ENCODE peak calls at places on chromosomes 16 and 17, in five cellular contexts. A is A549, B is lower leg skin, T is AG09319, Q is lung. Y is an unnamed sample.
A peak's percentile ranks its signal among the peaks of the same experiment; 100 is the strongest.

GRCh38 chr17:58229881-58230280 is 8.5 kb upstream of the LPO start:
- DNase-seq in Q (no peak), B (no peak), A (no peak), T (no peak), Y (no peak)

GRCh38 chr17:10149573-10150399 is 48.6 kb downstream of the GAS7 start:
- DNase-seq in T (peak; percentile 29), A (no peak), Q (no peak), B (no peak), Y (no peak)

GRCh38 chr17:66602659-66603363 is 232.1 kb upstream of the CACNG5 start:
- DNase-seq in B (no peak), T (no peak), A (no peak), Q (no peak), Y (peak; percentile 60)

GRCh38 chr17:30961213-30962188 is 9.3 kb upstream of the RNF135 start:
- DNase-seq in T (no peak), A (no peak), Q (no peak), B (no peak), Y (no peak)

GRCh38 chr17:17151541-17151940 is 54.6 kb downstream of the PLD6 start:
- DNase-seq in Q (no peak), T (no peak), B (no peak), A (peak; percentile 51), Y (no peak)

GRCh38 chr17:58918879-58919278 is 163.2 kb downstream of the PPM1E start:
- DNase-seq in B (no peak), T (no peak), Q (no peak), A (no peak), Y (no peak)

GRCh38 chr17:9217151-9218067 is 196.1 kb downstream of the NTN1 start:
- DNase-seq in A (no peak), B (no peak), Q (no peak), T (peak; percentile 60), Y (no peak)

GRCh38 chr17:4120332-4120731 is 22.5 kb downstream of the ZZEF1 start:
- DNase-seq in A (no peak), Q (no peak), T (no peak), B (no peak), Y (no peak)

GRCh38 chr17:28317965-28318758 is 838 bp upstream of the TMEM97 start:
- DNase-seq in T (no peak), A (no peak), Q (no peak), B (no peak), Y (no peak)

GRCh38 chr17:75684924-75685323 is 17.8 kb downstream of the SAP30BP start:
- DNase-seq in T (no peak), B (peak; percentile 77), Q (no peak), A (no peak), Y (no peak)

GRCh38 chr17:47643116-47643515 is 6.6 kb upstream of the KPNB1 start:
- DNase-seq in T (no peak), A (no peak), Q (no peak), B (no peak), Y (no peak)

GRCh38 chr16:48405907-48406306 is 20.7 kb upstream of the SIAH1 start:
- DNase-seq in A (no peak), T (no peak), Q (no peak), B (no peak), Y (no peak)

GRCh38 chr17:31052187-31052889 is 42.4 kb upstream of the NF1 start:
- DNase-seq in Q (peak; percentile 38), B (peak; percentile 79), A (no peak), T (peak; percentile 86), Y (peak; percentile 87)

GRCh38 chr17:62968445-62968923 is 2.4 kb downstream of the TANC2 start:
- DNase-seq in A (peak; percentile 98), B (peak; percentile 49), T (peak; percentile 83), Q (peak; percentile 57), Y (no peak)

GRCh38 chr17:7589891-7590611 is at the start of gene SOX15:
- DNase-seq in Q (no peak), B (no peak), A (no peak), T (no peak), Y (no peak)

GRCh38 chr17:80792373-80792781 is 199.3 kb upstream of the CHMP6 start:
- DNase-seq in A (peak; percentile 25), B (no peak), T (no peak), Q (no peak), Y (no peak)

GRCh38 chr17:16286009-16286946 is 67.0 kb downstream of the CENPV start:
- DNase-seq in A (peak; percentile 99), Q (peak; percentile 88), T (peak; percentile 86), B (peak; percentile 79), Y (no peak)

GRCh38 chr17:75277664-75278071 is 6.6 kb upstream of the MIF4GD start:
- DNase-seq in Q (no peak), A (no peak), T (peak; percentile 69), B (no peak), Y (no peak)

GRCh38 chr16:63928421-63928820 is 1193.4 kb downstream of the CDH11 start:
- DNase-seq in B (no peak), A (no peak), Q (no peak), T (no peak), Y (no peak)

GRCh38 chr17:76174072-76174471 is 33.0 kb upstream of the FOXJ1 start:
- DNase-seq in Q (no peak), B (no peak), T (no peak), A (no peak), Y (no peak)

GRCh38 chr17:81340606-81341346 is 45.7 kb upstream of the SLC38A10 start:
- DNase-seq in T (no peak), B (no peak), Q (no peak), A (no peak), Y (no peak)

GRCh38 chr16:6913535-6913934 is 419.1 kb upstream of the RBFOX1 start:
- DNase-seq in T (no peak), B (no peak), Q (no peak), A (no peak), Y (no peak)

GRCh38 chr17:39939588-39940419 is 12.3 kb downstream of the LRRC3C start:
- DNase-seq in B (no peak), Q (no peak), T (no peak), A (peak; percentile 66), Y (no peak)

GRCh38 chr17:77449908-77450741 is 309.4 kb downstream of the SEC14L1 start:
- DNase-seq in A (peak; percentile 56), Q (no peak), T (no peak), B (peak; percentile 64), Y (no peak)

GRCh38 chr17:77141846-77142449 is 1.2 kb downstream of the SEC14L1 start:
- DNase-seq in A (no peak), Q (no peak), T (no peak), B (no peak), Y (no peak)

GRCh38 chr16:87233928-87234327 is 83.3 kb downstream of the C16orf95 start:
- DNase-seq in A (no peak), Q (no peak), B (no peak), T (no peak), Y (no peak)

GRCh38 chr17:81322271-81323082 is 27.4 kb upstream of the SLC38A10 start:
- DNase-seq in B (no peak), A (peak; percentile 89), T (no peak), Q (no peak), Y (no peak)

GRCh38 chr17:76136276-76137025 is 4.6 kb downstream of the FOXJ1 start:
- DNase-seq in B (no peak), T (no peak), A (no peak), Q (no peak), Y (no peak)

GRCh38 chr16:15857779-15858560 is 1.1 kb upstream of the MYH11 start:
- DNase-seq in A (peak; percentile 38), B (no peak), T (no peak), Q (no peak), Y (peak; percentile 85)

GRCh38 chr16:642189-643049 is 791 bp downstream of the MCRIP2 start:
- DNase-seq in A (no peak), B (no peak), Q (peak; percentile 72), T (no peak), Y (no peak)

GRCh38 chr17:81366648-81367047 is 28.6 kb upstream of the BAHCC1 start:
- DNase-seq in B (no peak), T (no peak), A (no peak), Q (no peak), Y (no peak)

GRCh38 chr17:42107124-42107523 is 5.4 kb downstream of the DHX58 start:
- DNase-seq in B (no peak), Q (no peak), A (no peak), T (no peak), Y (no peak)

GRCh38 chr17:6427284-6427781 is 7.6 kb downstream of the AIPL1 start:
- DNase-seq in T (no peak), B (no peak), Q (no peak), A (no peak), Y (no peak)
- TF ChIP-seq CTCF in T (no peak), B (no peak), Q (no peak), A (peak; percentile 39), Y (peak; percentile 16)

GRCh38 chr17:2174471-2175293 is 119.8 kb downstream of the HIC1 start:
- DNase-seq in T (peak; percentile 92), B (no peak), A (no peak), Q (peak; percentile 55), Y (peak; percentile 87)
- TF ChIP-seq CTCF in T (no peak), B (no peak), A (no peak), Q (no peak), Y (no peak)

DNA sequence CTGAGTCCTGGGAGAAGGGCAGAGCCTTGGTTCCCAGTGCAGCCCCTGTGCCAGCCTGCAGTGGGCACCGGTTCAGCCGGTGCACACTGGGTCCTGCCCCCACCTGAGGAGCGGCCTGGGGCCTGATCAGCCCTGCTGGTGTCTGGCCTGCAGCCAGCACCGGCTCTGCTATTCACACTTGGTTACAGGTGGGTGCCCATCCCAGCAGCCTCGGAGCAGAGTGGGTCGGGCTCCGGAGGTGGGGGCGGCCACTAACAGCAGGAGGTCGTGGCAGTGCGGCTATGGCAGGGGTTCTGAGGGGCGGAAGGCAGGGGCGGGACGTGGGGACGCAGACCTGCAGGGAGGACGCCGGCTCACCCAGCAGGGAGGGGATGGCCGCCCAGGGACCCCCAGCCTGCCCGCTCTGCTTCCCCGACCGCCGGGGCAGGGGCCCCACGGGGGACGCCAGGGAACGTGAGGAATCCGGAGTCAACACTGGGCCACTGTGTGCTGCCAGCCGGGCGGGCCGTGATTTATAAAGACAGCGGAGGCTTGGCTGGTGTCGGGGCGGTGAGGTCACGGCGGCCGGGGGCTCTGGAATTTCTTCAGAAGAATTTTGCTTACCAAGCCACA is 20.3 kb downstream of the METRNL start:
- DNase-seq in B (peak; percentile 38), Q (no peak), T (no peak), A (no peak), Y (no peak)
- TF ChIP-seq CTCF in B (no peak), Q (no peak), T (peak; percentile 3), A (no peak), Y (peak; percentile 29)

GRCh38 chr17:6428207-6428965 is 6.5 kb downstream of the AIPL1 start:
- DNase-seq in Q (no peak), B (no peak), T (no peak), A (no peak), Y (no peak)

GRCh38 chr17:6435051-6435450 is at the start of gene AIPL1:
- DNase-seq in A (no peak), Q (no peak), T (no peak), B (no peak), Y (no peak)

GRCh38 chr17:6426356-6427101 is 8.4 kb downstream of the AIPL1 start:
- DNase-seq in B (no peak), Q (no peak), T (no peak), A (no peak), Y (no peak)

GRCh38 chr17:6429266-6429665 is 5.7 kb downstream of the AIPL1 start:
- DNase-seq in A (no peak), Q (no peak), T (no peak), B (no peak), Y (no peak)

DNA sequence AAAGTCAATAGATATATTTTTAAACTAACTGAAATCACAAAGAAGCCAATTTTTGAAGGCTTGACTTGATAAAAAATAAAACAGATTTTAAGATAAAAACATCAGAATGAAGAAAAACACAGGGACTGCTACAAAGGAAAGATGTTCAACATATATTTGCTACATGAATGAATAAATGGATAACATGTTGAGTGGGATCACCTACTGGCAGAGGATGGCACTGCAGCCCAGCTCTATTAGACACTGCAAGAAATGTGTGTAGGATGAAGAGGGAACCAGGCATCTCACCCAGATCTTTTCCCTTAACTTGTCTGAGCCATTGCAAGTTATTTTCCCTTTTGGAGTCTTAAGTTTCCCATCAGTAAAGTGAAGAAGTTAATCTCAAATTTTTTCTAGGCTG is 4.2 kb downstream of the AIPL1 start:
- DNase-seq in T (no peak), Q (no peak), A (no peak), B (no peak), Y (no peak)
- TF ChIP-seq CTCF in T (peak; percentile 5), Q (no peak), A (no peak), B (no peak), Y (peak; percentile 27)